ENCODE peak calls at places on chromosome 21, in five cellular contexts. A is psoas muscle, S is AG09309, N is PC-9, U is choroid plexus epithelial cell. D is an unnamed sample.

GRCh38 chr21:33268736-33269441 is 2.7 kb downstream of the IL10RB start:
- DNase-seq in A (no peak), U (no peak), N (peak; percentile 92), S (no peak), D (peak; percentile 97)

GRCh38 chr21:27787046-27787445 is 820.2 kb upstream of the ADAMTS5 start:
- DNase-seq in N (no peak), U (peak; percentile 49), A (no peak), S (no peak), D (no peak)

GRCh38 chr21:45976666-45977335 is 4.8 kb upstream of the COL6A1 start:
- DNase-seq in N (no peak), A (no peak), S (no peak), U (no peak), D (no peak)

GRCh38 chr21:29232601-29233541 is 65.9 kb upstream of the BACH1 start:
- DNase-seq in N (peak; percentile 57), A (no peak), U (peak; percentile 73), S (no peak), D (no peak)

GRCh38 chr21:28521932-28522826 is 470.5 kb downstream of the LTN1 start:
- DNase-seq in N (no peak), U (peak; percentile 84), S (peak; percentile 60), A (no peak), D (no peak)

GRCh38 chr21:21860888-21861287 is 862.7 kb downstream of the NCAM2 start:
- DNase-seq in U (peak; percentile 66), A (no peak), S (no peak), N (no peak), D (no peak)

GRCh38 chr21:39196310-39196709 is 13.1 kb upstream of the PSMG1 start:
- DNase-seq in A (no peak), N (no peak), U (no peak), S (no peak), D (no peak)

GRCh38 chr21:38970765-38971164 is 165.0 kb downstream of the ETS2 start:
- DNase-seq in U (no peak), A (no peak), S (no peak), N (no peak), D (no peak)

GRCh38 chr21:14959343-14959742 is 105.5 kb downstream of the NRIP1 start:
- DNase-seq in S (no peak), A (no peak), U (no peak), N (no peak), D (no peak)

GRCh38 chr21:28605138-28605537 is 387.5 kb downstream of the LTN1 start:
- DNase-seq in U (no peak), S (no peak), N (no peak), A (no peak), D (no peak)

GRCh38 chr21:26297856-26298255 is 127.3 kb upstream of the APP start:
- DNase-seq in S (no peak), N (no peak), A (no peak), U (no peak), D (no peak)

GRCh38 chr21:23217597-23217996 is 2219.4 kb downstream of the NCAM2 start:
- DNase-seq in S (no peak), A (no peak), U (no peak), N (no peak), D (no peak)

GRCh38 chr21:46207006-46207919 is 21.3 kb downstream of the LSS start:
- DNase-seq in A (peak; percentile 40), U (no peak), S (no peak), N (no peak), D (no peak)

GRCh38 chr21:45972353-45972715 is 9.2 kb upstream of the COL6A1 start:
- DNase-seq in U (peak; percentile 37), N (no peak), S (no peak), A (no peak), D (no peak)

GRCh38 chr21:27062441-27062840 is 95.6 kb upstream of the ADAMTS5 start:
- DNase-seq in U (no peak), A (no peak), S (no peak), N (no peak), D (no peak)

GRCh38 chr21:27454234-27454633 is 487.3 kb upstream of the ADAMTS5 start:
- DNase-seq in U (no peak), N (no peak), S (no peak), A (no peak), D (no peak)

GRCh38 chr21:15009964-15010363 is 54.8 kb downstream of the NRIP1 start:
- DNase-seq in S (no peak), A (no peak), N (no peak), U (peak; percentile 83), D (no peak)

GRCh38 chr21:19607983-19608668 is 1204.5 kb upstream of the TMPRSS15 start:
- DNase-seq in U (peak; percentile 65), N (no peak), S (no peak), A (no peak), D (no peak)

GRCh38 chr21:38243732-38244406 is 12.9 kb upstream of the KCNJ15 start:
- DNase-seq in N (no peak), A (no peak), S (no peak), U (no peak), D (no peak)

GRCh38 chr21:32712043-32712442 is 15.8 kb downstream of the SYNJ1 start:
- DNase-seq in N (no peak), U (no peak), A (no peak), S (no peak), D (no peak)

GRCh38 chr21:41186763-41187536 is 19.0 kb downstream of the BACE2 start:
- DNase-seq in N (no peak), U (no peak), S (no peak), A (no peak), D (peak; percentile 68)

GRCh38 chr21:18252686-18253085 is 8.1 kb downstream of the CHODL start:
- DNase-seq in A (no peak), S (no peak), U (no peak), N (no peak), D (no peak)

DNA sequence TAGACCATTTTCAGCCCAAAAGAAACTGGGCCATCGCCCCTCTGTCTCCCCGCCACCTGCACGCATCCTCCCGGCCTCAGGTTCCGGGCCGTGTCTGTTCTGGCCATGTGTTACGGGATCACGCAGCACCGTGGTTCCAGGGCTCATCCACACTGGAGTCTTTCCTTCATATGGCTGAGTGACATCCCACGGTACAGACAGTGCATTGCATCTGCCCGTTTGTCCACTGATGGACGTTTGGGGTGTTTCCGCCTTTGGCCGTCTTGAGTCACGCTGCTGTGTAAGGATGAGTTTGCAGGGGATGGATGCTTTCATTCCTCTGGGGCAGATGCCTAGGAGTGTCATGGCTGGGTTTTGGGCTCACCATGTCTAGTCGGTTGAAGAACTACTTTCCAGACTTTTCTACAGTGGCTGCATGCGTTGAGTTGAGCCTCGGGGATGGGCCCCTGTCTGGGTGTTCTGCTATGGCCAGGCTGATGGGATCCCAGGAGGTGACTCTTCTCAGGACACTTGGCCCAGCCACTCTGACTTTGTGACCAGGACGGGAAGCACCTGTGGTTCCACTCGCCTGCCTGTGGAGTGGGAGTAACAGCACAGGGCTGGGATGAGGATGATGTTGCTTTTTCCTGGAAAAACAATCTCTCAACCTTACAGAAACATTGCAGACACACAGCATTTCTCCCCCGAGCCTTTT is 16.8 kb downstream of the RRP1 start:
- DNase-seq in S (no peak), U (no peak), A (no peak), N (no peak), D (no peak)
- H3K4me3 ChIP-seq in S (no peak overlapping the region), U (no peak overlapping the region), A (no peak overlapping the region), N (no peak overlapping the region), D (no peak overlapping the region)

GRCh38 chr21:36705679-36706481 is 7.0 kb downstream of the SIM2 start:
- DNase-seq in U (no peak), A (no peak), N (no peak), S (no peak), D (no peak)
- TF ChIP-seq CTCF in U (peak; percentile 22), A (no peak), N (no peak), S (peak; percentile 15), D (no peak)

GRCh38 chr21:44911066-44911383 is 9.7 kb downstream of the ITGB2 start:
- DNase-seq in N (no peak), A (no peak), S (no peak), U (no peak), D (no peak)
- H3K4me3 ChIP-seq in N (no peak overlapping the region), A (no peak overlapping the region), S (no peak overlapping the region), U (no peak overlapping the region), D (peak overlapping the region; percentile 2)

GRCh38 chr21:42282715-42283114 is 32.5 kb downstream of the TFF3 start:
- DNase-seq in S (no peak), U (no peak), N (no peak), A (no peak), D (no peak)

GRCh38 chr21:42279888-42280287 is 35.3 kb downstream of the TFF3 start:
- DNase-seq in U (no peak), N (no peak), A (peak; percentile 41), S (no peak), D (no peak)

GRCh38 chr21:42282021-42282420 is 33.2 kb downstream of the TFF3 start:
- DNase-seq in S (no peak), N (no peak), U (no peak), A (peak; percentile 38), D (no peak)

GRCh38 chr21:42280356-42281195 is 34.6 kb downstream of the TFF3 start:
- DNase-seq in A (peak; percentile 28), U (no peak), N (no peak), S (no peak), D (no peak)

DNA sequence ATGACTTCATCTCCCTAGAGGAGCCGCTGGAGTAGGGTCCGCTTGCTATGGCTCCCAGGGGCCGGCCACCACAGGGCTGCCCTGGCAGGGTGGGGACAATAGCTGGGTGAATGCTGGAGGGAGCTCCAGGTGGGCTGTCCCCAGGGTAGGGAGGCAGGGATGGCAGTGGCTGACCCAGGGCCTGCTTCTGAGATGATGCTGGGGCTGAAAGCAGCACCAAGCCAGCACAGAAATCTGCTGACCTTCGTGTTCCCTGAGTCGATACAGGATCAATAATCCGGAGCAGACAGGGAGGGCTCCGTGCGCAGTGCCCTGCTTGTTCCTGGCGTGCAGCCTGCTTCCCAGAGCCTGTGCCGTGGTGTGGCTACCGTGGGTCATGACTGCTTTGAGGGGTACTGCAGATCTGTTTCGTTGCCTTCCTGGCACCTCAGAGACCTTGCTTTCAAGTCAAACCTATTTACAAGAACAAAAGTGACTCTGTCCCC is 34.0 kb downstream of the TFF3 start:
- DNase-seq in S (no peak), A (peak; percentile 35), N (no peak), U (no peak), D (no peak)
- TF ChIP-seq CTCF in S (no peak), A (no peak), N (no peak), U (no peak), D (no peak)

GRCh38 chr21:34499116-34499515 is 12.9 kb downstream of the KCNE1 start:
- DNase-seq in U (no peak), N (no peak), S (no peak), A (no peak), D (no peak)

GRCh38 chr21:34501716-34502115 is 10.3 kb downstream of the KCNE1 start:
- DNase-seq in N (no peak), A (no peak), S (no peak), U (no peak), D (no peak)

GRCh38 chr21:34498623-34499022 is 13.4 kb downstream of the KCNE1 start:
- DNase-seq in S (no peak), A (no peak), N (no peak), U (peak; percentile 87), D (no peak)

GRCh38 chr21:34502480-34503106 is 9.4 kb downstream of the KCNE1 start:
- DNase-seq in N (no peak), S (no peak), U (no peak), A (no peak), D (no peak)
- H3K4me3 ChIP-seq in N (no peak overlapping the region), S (no peak overlapping the region), U (no peak overlapping the region), A (no peak overlapping the region), D (no peak overlapping the region)

D was measured in LNCaP clone FGC.